ENCODE peak calls at places on chromosomes 5 and 9, in five cellular contexts. B is OCI-LY7, U is neural progenitor cell, S is upper lobe of right lung, V is left lung. Z is an unnamed sample.

GRCh38 chr5:66821626-66822429 is 225.6 kb downstream of the MAST4 start:
- DNase-seq in S (no peak), U (no peak), V (no peak), B (no peak), Z (no peak)

GRCh38 chr5:1662559-1663043 is 137.0 kb downstream of the MRPL36 start:
- DNase-seq in B (no peak), U (no peak), S (peak; percentile 43), V (peak; percentile 49), Z (no peak)

GRCh38 chr5:141876628-141877477 is 1.4 kb downstream of the PCDH1 start:
- DNase-seq in V (peak; percentile 85), S (peak; percentile 87), B (no peak), U (peak; percentile 46), Z (peak; percentile 55)

GRCh38 chr5:160211352-160211751 is 18.0 kb upstream of the FABP6 start:
- DNase-seq in U (no peak), B (no peak), S (no peak), V (no peak), Z (no peak)

GRCh38 chr9:137106662-137107292 is 7.8 kb downstream of the DPP7 start:
- DNase-seq in V (peak; percentile 74), U (no peak), B (no peak), S (no peak), Z (no peak)

GRCh38 chr5:135538261-135538660 is 2.5 kb upstream of the NEUROG1 start:
- DNase-seq in U (no peak), S (no peak), B (no peak), V (no peak), Z (no peak)

GRCh38 chr5:171523781-171524180 is 104.3 kb downstream of the FGF18 start:
- DNase-seq in B (no peak), U (no peak), S (no peak), V (no peak), Z (no peak)

GRCh38 chr5:322281-322941 is 897 bp downstream of the AHRR start:
- DNase-seq in U (no peak), V (peak; percentile 78), B (no peak), S (peak; percentile 69), Z (peak; percentile 72)

DNA sequence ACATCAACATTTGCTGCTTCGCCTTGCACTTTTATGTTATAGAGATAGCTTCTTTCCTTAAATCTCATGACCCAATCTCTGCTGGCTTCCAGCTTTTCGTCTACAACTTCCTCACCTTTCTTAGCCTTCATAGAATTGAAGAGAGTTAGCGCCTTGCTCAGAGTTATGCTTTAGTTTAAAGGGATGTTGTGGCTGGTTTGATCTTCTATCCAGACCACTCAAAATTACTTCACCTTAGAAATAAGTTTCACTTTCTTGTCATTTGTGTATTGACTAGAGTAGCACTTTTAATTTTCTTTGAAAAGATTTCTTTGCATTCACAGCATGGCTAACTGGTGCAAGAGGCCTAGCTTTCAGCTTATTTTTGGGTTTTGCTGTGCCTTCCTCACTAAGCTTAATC is 414.2 kb downstream of the ZNF608 start:
- DNase-seq in V (no peak), B (no peak), U (no peak), S (no peak), Z (no peak)
- TF ChIP-seq CTCF in V (no peak), B (no peak), U (no peak), S (no peak), Z (no peak)

DNA sequence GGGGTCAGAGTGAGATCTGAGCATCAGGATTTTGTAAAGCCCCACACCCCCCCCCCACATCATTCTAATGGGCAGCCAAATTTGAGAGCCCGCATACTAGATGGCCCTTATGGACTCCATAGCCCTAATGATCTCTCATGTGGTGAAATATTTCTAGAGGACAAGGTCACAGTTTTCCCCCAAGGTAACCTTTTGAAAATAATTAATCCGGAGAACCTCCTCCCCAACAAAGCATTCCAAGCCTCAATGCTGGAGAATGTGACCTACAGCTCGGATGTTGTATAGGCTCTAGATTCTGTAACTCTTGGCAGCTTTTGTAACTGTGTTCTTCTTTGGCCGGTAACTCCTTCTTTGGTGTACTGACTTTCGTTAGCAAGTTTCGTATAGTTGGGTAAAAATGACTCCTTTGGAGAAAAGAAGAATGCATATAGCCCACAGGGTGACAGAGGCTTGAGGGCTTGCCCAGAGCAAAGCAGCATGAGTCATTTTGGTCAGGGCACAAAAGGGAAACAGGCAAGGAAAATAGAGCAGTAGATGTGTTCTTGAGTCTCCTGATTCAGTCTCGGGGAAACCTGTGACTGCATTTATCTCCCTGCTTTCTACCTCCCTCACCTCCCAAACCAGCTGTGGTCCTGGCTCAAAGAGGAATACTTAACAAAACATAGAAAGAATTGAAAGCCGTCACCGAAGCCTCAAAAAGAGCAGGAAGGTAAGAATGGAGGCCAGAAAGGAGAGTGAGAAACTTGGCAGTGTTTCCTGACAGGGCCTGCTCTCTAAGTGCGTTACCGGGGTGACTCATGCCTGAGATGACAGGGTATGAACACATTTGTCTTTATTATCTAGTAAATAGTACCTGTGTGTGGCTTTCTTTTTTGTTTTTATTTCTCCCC is 6.5 kb upstream of the XPA start:
- DNase-seq in V (no peak), U (no peak), S (no peak), B (no peak), Z (no peak)
- H3K27ac ChIP-seq in V (no peak overlapping the region), U (no peak overlapping the region), S (no peak overlapping the region), B (no peak overlapping the region), Z (peak overlapping the region; percentile 74)

GRCh38 chr5:155353231-155353630 is 339.7 kb downstream of the KIF4B start:
- DNase-seq in S (no peak), B (no peak), V (no peak), U (no peak), Z (no peak)
- TF ChIP-seq CTCF in S (no peak), B (no peak), V (no peak), U (no peak), Z (no peak)

DNA sequence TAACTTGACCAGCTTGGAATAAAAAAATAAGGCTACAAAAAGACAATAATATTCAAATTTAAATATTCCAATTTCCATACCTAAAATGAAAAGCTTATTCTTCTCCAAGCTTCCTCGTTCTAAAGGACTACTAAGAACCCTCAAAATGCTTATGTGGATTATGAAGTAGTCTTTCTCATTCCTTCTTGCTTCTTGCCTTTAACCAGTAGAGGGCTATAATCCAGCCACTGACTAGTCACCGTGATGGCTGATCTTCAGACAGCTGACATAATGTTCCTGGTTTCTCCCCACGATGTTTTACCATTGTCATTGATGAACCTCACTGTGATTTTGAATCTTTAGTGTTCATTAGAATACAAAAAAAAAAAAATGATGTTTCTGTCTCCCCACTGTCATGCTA is 515.3 kb downstream of the TLE1 start:
- DNase-seq in V (no peak), B (no peak), U (no peak), S (no peak), Z (no peak)
- H3K27ac ChIP-seq in V (no peak overlapping the region), B (no peak overlapping the region), U (no peak overlapping the region), S (no peak overlapping the region), Z (no peak overlapping the region)

DNA sequence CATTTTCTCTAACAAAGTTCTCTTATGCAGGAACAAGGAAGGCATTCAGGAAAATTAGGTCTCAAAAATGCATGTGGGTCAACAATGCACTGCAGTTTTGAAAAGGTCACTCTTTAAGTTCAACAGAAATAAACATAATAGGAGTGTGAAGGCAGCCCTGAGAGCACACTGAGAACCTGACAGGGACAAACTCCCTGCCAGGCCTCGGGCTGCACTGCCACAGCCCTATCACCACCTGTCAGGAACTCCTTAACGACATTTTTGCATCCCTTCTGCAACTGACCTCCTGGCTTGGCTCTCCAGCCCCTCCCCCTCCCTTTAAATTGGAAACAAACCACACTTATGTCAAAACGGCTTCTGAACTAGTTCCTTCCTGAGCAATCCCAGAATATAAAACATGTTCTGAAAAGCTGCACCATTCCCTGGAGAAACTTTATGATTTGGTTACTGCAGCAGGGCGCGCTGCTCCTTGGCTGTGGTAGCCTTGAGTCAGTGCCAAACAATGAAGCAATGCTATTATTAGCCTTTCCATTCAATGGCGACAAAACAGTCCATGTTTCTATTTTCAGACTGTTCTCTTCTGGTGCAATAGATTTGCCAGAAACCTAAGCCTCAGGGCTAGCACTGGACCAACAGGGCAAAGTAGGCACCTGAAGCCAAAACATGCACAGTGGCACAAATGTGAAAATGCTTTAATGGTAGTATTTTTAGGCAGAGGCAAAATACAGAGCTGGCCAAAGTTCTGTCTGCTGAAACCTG is 160.1 kb upstream of the ZNF608 start:
- DNase-seq in V (no peak), S (no peak), U (peak; percentile 53), B (peak; percentile 42), Z (peak; percentile 71)
- TF ChIP-seq CTCF in V (no peak), S (no peak), U (no peak), B (no peak), Z (no peak)

DNA sequence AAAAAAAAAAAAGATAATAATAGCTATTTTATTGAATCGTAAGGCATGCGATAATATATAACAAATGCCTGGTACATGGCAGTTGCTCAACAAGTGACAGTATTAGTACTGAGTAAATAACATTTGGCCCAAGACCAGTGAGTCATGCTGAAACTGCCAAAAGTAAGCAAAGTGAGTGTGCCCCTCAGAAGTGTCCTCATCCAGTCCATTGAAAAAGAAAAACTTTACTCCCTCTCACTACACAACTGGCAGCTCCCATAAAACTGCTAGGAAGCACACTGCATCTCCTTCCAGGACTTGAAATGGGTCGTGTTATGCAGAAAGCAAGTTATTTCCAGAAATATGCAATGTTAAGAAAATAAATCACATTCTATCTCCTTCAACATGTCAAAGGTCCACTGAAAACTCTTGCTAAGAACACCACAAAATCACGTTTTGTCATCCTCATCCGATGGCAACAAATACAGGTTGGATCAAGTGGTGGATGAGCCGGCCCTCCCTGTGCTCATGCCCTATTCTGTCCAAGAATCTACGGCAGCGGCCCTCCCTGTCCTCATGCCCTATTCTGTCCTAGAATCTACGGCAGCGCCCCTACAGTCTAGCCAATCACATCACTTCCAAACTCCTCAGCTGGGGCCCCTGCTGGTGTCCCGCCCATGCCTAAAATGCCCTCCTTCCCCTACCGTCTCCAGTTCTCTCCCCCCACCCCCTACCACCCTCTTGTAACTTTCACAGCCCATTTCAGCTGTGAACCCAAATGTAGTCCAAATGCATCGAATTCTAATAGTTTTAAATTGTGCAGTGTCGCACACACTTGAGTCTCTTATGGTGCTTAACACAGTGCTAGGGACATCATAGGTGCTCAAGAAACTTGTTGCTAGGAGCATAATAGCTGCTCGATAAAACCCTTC is 12.5 kb downstream of the PTCH1 start:
- DNase-seq in S (no peak), B (peak; percentile 69), U (peak; percentile 75), V (no peak), Z (no peak)
- H3K27ac ChIP-seq in S (no peak overlapping the region), B (no peak overlapping the region), U (no peak overlapping the region), V (no peak overlapping the region), Z (no peak overlapping the region)

GRCh38 chr5:144331361-144331760 is 160.7 kb downstream of the KCTD16 start:
- DNase-seq in S (no peak), U (no peak), B (no peak), V (no peak), Z (no peak)

GRCh38 chr5:144333336-144333920 is 162.8 kb downstream of the KCTD16 start:
- DNase-seq in S (no peak), V (no peak), B (no peak), U (no peak), Z (no peak)

GRCh38 chr5:144335561-144335960 is 164.9 kb downstream of the KCTD16 start:
- DNase-seq in B (no peak), U (no peak), V (no peak), S (no peak), Z (no peak)

GRCh38 chr5:144328980-144329379 is 158.3 kb downstream of the KCTD16 start:
- DNase-seq in U (no peak), B (no peak), S (no peak), V (no peak), Z (no peak)

GRCh38 chr5:144332265-144332664 is 161.6 kb downstream of the KCTD16 start:
- DNase-seq in U (peak; percentile 29), V (no peak), S (no peak), B (peak; percentile 4), Z (no peak)
- TF ChIP-seq CTCF in U (peak; percentile 49), V (no peak), S (no peak), B (peak; percentile 40), Z (no peak)